ENCODE peak calls at places on chromosomes 7 and 10, in five cellular contexts. One of them, this sample, is unnamed.

GRCh38 chr10:49742683-49743463 is 19.2 kb downstream of the OGDHL start:
- DNase-seq in OCI-LY7: no peak
- DNase-seq in AG04450: no peak
- DNase-seq in hepatocyte: no peak
- DNase-seq in CD8-positive, alpha-beta memory T cell: no peak
- DNase-seq in this sample: no peak

GRCh38 chr7:100485514-100485913 is 1.8 kb downstream of the NYAP1 start:
- DNase-seq in CD8-positive, alpha-beta memory T cell: no peak
- DNase-seq in hepatocyte: peak
- DNase-seq in AG04450: no peak
- DNase-seq in OCI-LY7: no peak
- DNase-seq in this sample: no peak

GRCh38 chr10:123252779-123253178 is 98.6 kb downstream of the BUB3 start:
- DNase-seq in hepatocyte: no peak
- DNase-seq in CD8-positive, alpha-beta memory T cell: no peak
- DNase-seq in OCI-LY7: no peak
- DNase-seq in AG04450: no peak
- DNase-seq in this sample: no peak

GRCh38 chr7:43458746-43459337 is 124.1 kb upstream of the STK17A start:
- DNase-seq in OCI-LY7: no peak
- DNase-seq in hepatocyte: no peak
- DNase-seq in CD8-positive, alpha-beta memory T cell: no peak
- DNase-seq in AG04450: no peak
- DNase-seq in this sample: no peak

GRCh38 chr7:101433688-101434087 is 71.0 kb downstream of the COL26A1 start:
- DNase-seq in OCI-LY7: no peak
- DNase-seq in AG04450: no peak
- DNase-seq in CD8-positive, alpha-beta memory T cell: no peak
- DNase-seq in hepatocyte: no peak
- DNase-seq in this sample: no peak

GRCh38 chr7:50674896-50675835 is 107.5 kb downstream of the GRB10 start:
- DNase-seq in hepatocyte: no peak
- DNase-seq in AG04450: no peak
- DNase-seq in OCI-LY7: no peak
- DNase-seq in CD8-positive, alpha-beta memory T cell: no peak
- DNase-seq in this sample: no peak

GRCh38 chr7:5282464-5283316 is at the start of gene SLC29A4:
- DNase-seq in hepatocyte: peak
- DNase-seq in OCI-LY7: no peak
- DNase-seq in CD8-positive, alpha-beta memory T cell: no peak
- DNase-seq in AG04450: no peak
- DNase-seq in this sample: no peak

GRCh38 chr7:3643091-3643490 is 342.0 kb downstream of the SDK1 start:
- DNase-seq in AG04450: no peak
- DNase-seq in CD8-positive, alpha-beta memory T cell: no peak
- DNase-seq in hepatocyte: no peak
- DNase-seq in OCI-LY7: no peak
- DNase-seq in this sample: no peak

GRCh38 chr10:127405221-127405620 is 143.9 kb upstream of the NPS start:
- DNase-seq in hepatocyte: no peak
- DNase-seq in CD8-positive, alpha-beta memory T cell: no peak
- DNase-seq in OCI-LY7: no peak
- DNase-seq in AG04450: peak
- DNase-seq in this sample: no peak

GRCh38 chr7:159197066-159197975 is 52.7 kb upstream of the VIPR2 start:
- DNase-seq in hepatocyte: peak
- DNase-seq in OCI-LY7: peak
- DNase-seq in AG04450: no peak
- DNase-seq in CD8-positive, alpha-beta memory T cell: no peak
- DNase-seq in this sample: peak

GRCh38 chr10:71747808-71748523 is 25.4 kb downstream of the VSIR start:
- DNase-seq in AG04450: no peak
- DNase-seq in hepatocyte: no peak
- DNase-seq in OCI-LY7: peak
- DNase-seq in CD8-positive, alpha-beta memory T cell: no peak
- DNase-seq in this sample: no peak

GRCh38 chr10:114872519-114873087 is 51.0 kb downstream of the FHIP2A start:
- DNase-seq in hepatocyte: no peak
- DNase-seq in CD8-positive, alpha-beta memory T cell: no peak
- DNase-seq in AG04450: no peak
- DNase-seq in OCI-LY7: no peak
- DNase-seq in this sample: no peak

GRCh38 chr10:74156919-74157289 is 5.9 kb downstream of the ADK start:
- DNase-seq in CD8-positive, alpha-beta memory T cell: no peak
- DNase-seq in OCI-LY7: peak
- DNase-seq in AG04450: no peak
- DNase-seq in hepatocyte: no peak
- DNase-seq in this sample: no peak

GRCh38 chr7:39127058-39127457 is 149.3 kb downstream of the POU6F2 start:
- DNase-seq in hepatocyte: no peak
- DNase-seq in AG04450: no peak
- DNase-seq in CD8-positive, alpha-beta memory T cell: no peak
- DNase-seq in OCI-LY7: no peak
- DNase-seq in this sample: no peak

GRCh38 chr10:11364241-11364640 is 247.2 kb downstream of the USP6NL start:
- DNase-seq in AG04450: no peak
- DNase-seq in OCI-LY7: no peak
- DNase-seq in hepatocyte: no peak
- DNase-seq in CD8-positive, alpha-beta memory T cell: no peak
- DNase-seq in this sample: no peak

GRCh38 chr10:13016413-13016812 is 14.9 kb upstream of the CCDC3 start:
- DNase-seq in OCI-LY7: no peak
- DNase-seq in CD8-positive, alpha-beta memory T cell: no peak
- DNase-seq in AG04450: no peak
- DNase-seq in hepatocyte: no peak
- DNase-seq in this sample: no peak

GRCh38 chr10:76036410-76036940 is 605.1 kb downstream of the LRMDA start:
- DNase-seq in AG04450: peak
- DNase-seq in OCI-LY7: peak
- DNase-seq in hepatocyte: peak
- DNase-seq in CD8-positive, alpha-beta memory T cell: no peak
- DNase-seq in this sample: peak

GRCh38 chr7:116738378-116738777 is 66.4 kb downstream of the MET start:
- DNase-seq in OCI-LY7: no peak
- DNase-seq in hepatocyte: no peak
- DNase-seq in AG04450: no peak
- DNase-seq in CD8-positive, alpha-beta memory T cell: no peak
- DNase-seq in this sample: no peak

GRCh38 chr7:142338633-142339501 is 81.0 kb upstream of the PRSS58 start:
- DNase-seq in CD8-positive, alpha-beta memory T cell: no peak
- DNase-seq in hepatocyte: no peak
- DNase-seq in AG04450: no peak
- DNase-seq in OCI-LY7: no peak
- DNase-seq in this sample: no peak

GRCh38 chr10:28722065-28722803 is 44.9 kb downstream of the BAMBI start:
- DNase-seq in CD8-positive, alpha-beta memory T cell: no peak
- DNase-seq in hepatocyte: peak
- DNase-seq in OCI-LY7: no peak
- DNase-seq in AG04450: peak
- DNase-seq in this sample: no peak

GRCh38 chr7:117686311-117686935 is 186.8 kb downstream of the CTTNBP2 start:
- DNase-seq in AG04450: no peak
- DNase-seq in CD8-positive, alpha-beta memory T cell: no peak
- DNase-seq in hepatocyte: no peak
- DNase-seq in OCI-LY7: no peak
- DNase-seq in this sample: no peak

GRCh38 chr10:69056536-69057260 is 31.2 kb upstream of the SRGN start:
- DNase-seq in CD8-positive, alpha-beta memory T cell: no peak
- DNase-seq in AG04450: no peak
- DNase-seq in hepatocyte: no peak
- DNase-seq in OCI-LY7: no peak
- DNase-seq in this sample: no peak

GRCh38 chr7:103347507-103348267 is at the start of gene PSMC2:
- DNase-seq in CD8-positive, alpha-beta memory T cell: peak
- DNase-seq in hepatocyte: peak
- DNase-seq in OCI-LY7: peak
- DNase-seq in AG04450: peak
- DNase-seq in this sample: peak

GRCh38 chr7:17019106-17019505 is 137.3 kb upstream of the AGR3 start:
- DNase-seq in hepatocyte: no peak
- DNase-seq in CD8-positive, alpha-beta memory T cell: no peak
- DNase-seq in OCI-LY7: no peak
- DNase-seq in AG04450: no peak
- DNase-seq in this sample: no peak

GRCh38 chr10:79293841-79294705 is 53.2 kb upstream of the PPIF start:
- DNase-seq in OCI-LY7: no peak
- DNase-seq in CD8-positive, alpha-beta memory T cell: no peak
- DNase-seq in AG04450: peak
- DNase-seq in hepatocyte: no peak
- DNase-seq in this sample: peak

GRCh38 chr7:152435384-152436278 is at the start of gene KMT2C:
- DNase-seq in CD8-positive, alpha-beta memory T cell: peak
- DNase-seq in AG04450: no peak
- DNase-seq in hepatocyte: peak
- DNase-seq in OCI-LY7: peak
- DNase-seq in this sample: peak

GRCh38 chr7:20577362-20578069 is 38.0 kb upstream of the ABCB5 start:
- DNase-seq in CD8-positive, alpha-beta memory T cell: no peak
- DNase-seq in hepatocyte: no peak
- DNase-seq in OCI-LY7: no peak
- DNase-seq in AG04450: no peak
- DNase-seq in this sample: no peak

GRCh38 chr7:89726548-89726947 is 427.7 kb upstream of the STEAP1 start:
- DNase-seq in OCI-LY7: no peak
- DNase-seq in AG04450: no peak
- DNase-seq in CD8-positive, alpha-beta memory T cell: no peak
- DNase-seq in hepatocyte: no peak
- DNase-seq in this sample: no peak

GRCh38 chr10:15197911-15198310 is 29.4 kb upstream of the NMT2 start:
- DNase-seq in AG04450: no peak
- DNase-seq in OCI-LY7: no peak
- DNase-seq in CD8-positive, alpha-beta memory T cell: no peak
- DNase-seq in hepatocyte: no peak
- DNase-seq in this sample: no peak

GRCh38 chr7:73701357-73701995 is 18.0 kb downstream of the STX1A start:
- DNase-seq in OCI-LY7: peak
- DNase-seq in CD8-positive, alpha-beta memory T cell: no peak
- DNase-seq in hepatocyte: peak
- DNase-seq in AG04450: no peak
- DNase-seq in this sample: no peak

GRCh38 chr7:43108255-43109011 is 4.0 kb upstream of the HECW1 start:
- DNase-seq in OCI-LY7: peak
- DNase-seq in CD8-positive, alpha-beta memory T cell: no peak
- DNase-seq in hepatocyte: peak
- DNase-seq in AG04450: no peak
- DNase-seq in this sample: peak

GRCh38 chr7:155190608-155191536 is 106.8 kb upstream of the INSIG1 start:
- DNase-seq in OCI-LY7: peak
- DNase-seq in hepatocyte: peak
- DNase-seq in CD8-positive, alpha-beta memory T cell: peak
- DNase-seq in AG04450: no peak
- DNase-seq in this sample: peak

DNA sequence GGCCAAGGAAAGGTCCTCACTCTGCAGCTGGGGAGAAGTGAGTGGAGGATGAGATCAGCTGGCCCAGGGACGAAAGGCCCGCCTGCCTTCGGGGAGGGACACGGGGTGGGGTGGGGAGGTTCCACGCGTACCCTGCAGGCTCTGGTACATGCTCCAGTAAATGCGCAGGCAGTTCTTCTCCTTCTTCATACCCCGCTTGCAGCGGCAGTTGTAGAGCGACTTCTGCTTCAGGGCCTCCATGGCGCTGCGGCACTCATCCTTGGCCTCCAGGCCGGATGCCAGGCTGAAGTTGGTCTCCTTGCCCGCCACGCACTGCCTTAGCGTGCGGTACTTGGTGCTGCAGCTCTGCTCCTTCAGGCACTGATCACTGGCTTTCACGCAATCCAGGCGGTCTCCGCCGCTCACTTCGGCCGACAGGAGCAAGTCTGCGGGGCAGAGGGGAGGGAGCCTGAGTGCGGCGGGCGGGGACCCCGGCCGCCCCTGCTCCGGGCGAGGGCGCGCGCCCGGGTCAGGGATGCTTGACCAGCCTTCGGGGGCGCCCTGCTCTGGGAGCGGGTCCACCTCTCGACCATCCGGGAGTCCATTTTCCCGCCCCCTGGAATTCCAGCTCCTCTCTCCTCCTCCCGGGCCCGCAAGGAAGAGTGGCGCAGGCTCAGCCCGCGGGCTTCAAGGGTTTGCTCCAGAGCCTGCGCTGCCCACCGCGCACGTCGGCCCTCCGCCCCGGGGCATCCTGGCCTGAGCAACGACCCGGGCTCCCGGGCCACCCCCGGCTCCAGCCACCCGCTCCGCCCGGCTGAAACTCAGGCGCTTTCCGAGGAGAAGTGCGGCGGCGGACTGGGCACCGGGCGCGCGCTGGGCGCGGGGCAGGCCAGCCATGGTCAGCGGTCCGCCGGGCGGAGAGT is 2.1 kb downstream of the GFRA1 start:
- DNase-seq in CD8-positive, alpha-beta memory T cell: no peak
- DNase-seq in hepatocyte: peak
- DNase-seq in AG04450: no peak
- DNase-seq in OCI-LY7: no peak
- DNase-seq in this sample: no peak
- H3K27ac ChIP-seq in CD8-positive, alpha-beta memory T cell: no peak
- H3K27ac ChIP-seq in hepatocyte: no peak
- H3K27ac ChIP-seq in AG04450: no peak
- H3K27ac ChIP-seq in OCI-LY7: no peak
- H3K27ac ChIP-seq in this sample: no peak

GRCh38 chr10:67043041-67043440 is 117.2 kb downstream of the LRRTM3 start:
- DNase-seq in AG04450: no peak
- DNase-seq in hepatocyte: no peak
- DNase-seq in OCI-LY7: no peak
- DNase-seq in CD8-positive, alpha-beta memory T cell: no peak
- DNase-seq in this sample: no peak
- H3K27ac ChIP-seq in AG04450: no peak
- H3K27ac ChIP-seq in hepatocyte: no peak
- H3K27ac ChIP-seq in OCI-LY7: no peak
- H3K27ac ChIP-seq in CD8-positive, alpha-beta memory T cell: no peak
- H3K27ac ChIP-seq in this sample: no peak

GRCh38 chr7:119270045-119270464 is 1002.9 kb upstream of the KCND2 start:
- DNase-seq in hepatocyte: peak
- DNase-seq in OCI-LY7: peak
- DNase-seq in AG04450: peak
- DNase-seq in CD8-positive, alpha-beta memory T cell: no peak
- DNase-seq in this sample: peak
- H3K27ac ChIP-seq in hepatocyte: no peak
- H3K27ac ChIP-seq in OCI-LY7: no peak
- H3K27ac ChIP-seq in AG04450: no peak
- H3K27ac ChIP-seq in CD8-positive, alpha-beta memory T cell: no peak
- H3K27ac ChIP-seq in this sample: no peak

GRCh38 chr10:18955041-18955440 is 93.6 kb upstream of the MALRD1 start:
- DNase-seq in OCI-LY7: no peak
- DNase-seq in AG04450: peak
- DNase-seq in CD8-positive, alpha-beta memory T cell: no peak
- DNase-seq in hepatocyte: no peak
- DNase-seq in this sample: no peak
- H3K27ac ChIP-seq in OCI-LY7: no peak
- H3K27ac ChIP-seq in AG04450: no peak
- H3K27ac ChIP-seq in CD8-positive, alpha-beta memory T cell: no peak
- H3K27ac ChIP-seq in hepatocyte: no peak
- H3K27ac ChIP-seq in this sample: no peak

GRCh38 chr7:34096135-34096775 is 190.9 kb downstream of the BMPER start:
- DNase-seq in hepatocyte: peak
- DNase-seq in CD8-positive, alpha-beta memory T cell: no peak
- DNase-seq in AG04450: peak
- DNase-seq in OCI-LY7: no peak
- DNase-seq in this sample: no peak
- H3K27ac ChIP-seq in hepatocyte: peak
- H3K27ac ChIP-seq in CD8-positive, alpha-beta memory T cell: no peak
- H3K27ac ChIP-seq in AG04450: peak
- H3K27ac ChIP-seq in OCI-LY7: no peak
- H3K27ac ChIP-seq in this sample: peak

GRCh38 chr10:22677333-22677732 is 37.0 kb downstream of the PIP4K2A start:
- DNase-seq in CD8-positive, alpha-beta memory T cell: no peak
- DNase-seq in AG04450: no peak
- DNase-seq in OCI-LY7: no peak
- DNase-seq in hepatocyte: no peak
- DNase-seq in this sample: no peak
- H3K27ac ChIP-seq in CD8-positive, alpha-beta memory T cell: no peak
- H3K27ac ChIP-seq in AG04450: no peak
- H3K27ac ChIP-seq in OCI-LY7: no peak
- H3K27ac ChIP-seq in hepatocyte: no peak
- H3K27ac ChIP-seq in this sample: no peak